ENCODE peak calls at places on chromosome 4, in nine cellular contexts. W is endothelial cell; Q is stimulated activated CD8-positive, alpha-beta memory T cell treated with anti-CD3 and anti-CD28 coated beads, Interleukin-15, amount 100 ng/mL, for 1 hour; D is substantia nigra; M is fibroblast of lung; Y is HTR-8/SVneo; R is cardiac muscle cell; F is KBM-7; X is colonic mucosa. T is an unnamed sample.

GRCh38 chr4:128228778-128229457 is 58.7 kb downstream of the PGRMC2 start:
- DNase-seq in F (no peak), Q (no peak), D (no peak), Y (no peak), R (no peak), M (peak), W (no peak), X (no peak), T (no peak)

GRCh38 chr4:113006632-113007031 is 42.8 kb upstream of the ANK2 start:
- DNase-seq in D (no peak), Y (no peak), M (no peak), Q (no peak), X (no peak), W (no peak), R (no peak), F (no peak), T (no peak)

GRCh38 chr4:75327804-75328512 is 186.2 kb downstream of the RCHY1 start:
- DNase-seq in R (no peak), Y (no peak), M (peak), F (no peak), D (no peak), Q (no peak), X (no peak), W (no peak), T (no peak)

GRCh38 chr4:54227261-54228063 is 1.6 kb upstream of the PDGFRA start:
- DNase-seq in Y (peak), M (peak), W (peak), D (no peak), X (no peak), F (no peak), Q (no peak), R (peak), T (peak)

GRCh38 chr4:103098746-103099421 is 750 bp downstream of the BDH2 start:
- DNase-seq in D (no peak), Q (no peak), F (no peak), X (no peak), Y (no peak), M (peak), W (no peak), R (peak), T (no peak)

GRCh38 chr4:1490906-1491629 is 84.8 kb upstream of the NKX1-1 start:
- DNase-seq in W (no peak), D (no peak), R (no peak), X (no peak), M (no peak), F (no peak), Y (no peak), Q (no peak), T (no peak)

GRCh38 chr4:142331132-142331531 is 515.0 kb downstream of the INPP4B start:
- DNase-seq in Q (no peak), Y (no peak), D (no peak), X (no peak), F (no peak), R (no peak), W (no peak), M (peak), T (no peak)

GRCh38 chr4:48275247-48275646 is 5.6 kb upstream of the TEC start:
- DNase-seq in D (no peak), F (peak), M (peak), W (peak), Q (no peak), R (peak), Y (peak), X (no peak), T (no peak)

GRCh38 chr4:37392540-37393255 is 148.2 kb downstream of the NWD2 start:
- DNase-seq in W (no peak), F (peak), D (peak), M (no peak), X (peak), Q (no peak), R (no peak), Y (no peak), T (no peak)

T was measured in H9.